ENCODE peak calls at places on chromosomes 11 and 22, in eight cellular contexts. H is HT-29; Z is ovary; U is RWPE1; D is stimulated activated naive CD8-positive, alpha-beta T cell treated with anti-CD3 and anti-CD28 coated beads, Interleukin-15, Interleukin-2, amounts not matched to agents 100 U/mL and 50 U/mL, for 24 hours; B is HEK293T; Q is astrocyte of the spinal cord; R is NCI-H1092. J is an unnamed sample.

GRCh38 chr11:27875480-27876208 is 175.4 kb upstream of the BDNF start:
- DNase-seq in U (peak; percentile 23), D (no peak), H (no peak), Q (no peak), Z (no peak), B (no peak), R (no peak), J (no peak)

GRCh38 chr22:19577422-19577966 is 53.3 kb upstream of the CLDN5 start:
- DNase-seq in D (no peak), Q (no peak), H (no peak), U (no peak), Z (no peak), R (no peak), B (no peak), J (no peak)

GRCh38 chr22:19176732-19177131 is 1.8 kb downstream of the SLC25A1 start:
- DNase-seq in R (no peak), D (no peak), Z (no peak), H (no peak), B (no peak), U (no peak), Q (no peak), J (no peak)

GRCh38 chr11:115377882-115378296 is 126.3 kb downstream of the CADM1 start:
- DNase-seq in Z (no peak), D (no peak), R (no peak), H (no peak), Q (no peak), B (no peak), U (no peak), J (no peak)

GRCh38 chr11:65546217-65546958 is 11.8 kb downstream of the LTBP3 start:
- DNase-seq in B (peak; percentile 94), H (peak; percentile 95), U (peak; percentile 92), Q (no peak), Z (peak; percentile 60), R (peak; percentile 84), D (peak; percentile 99), J (peak; percentile 81)

GRCh38 chr11:995752-996420 is 40.6 kb downstream of the MUC6 start:
- DNase-seq in B (no peak), Z (no peak), R (no peak), H (peak; percentile 29), D (no peak), U (no peak), Q (peak; percentile 20), J (peak; percentile 96)

GRCh38 chr11:74185285-74185684 is 14.2 kb downstream of the PPME1 start:
- DNase-seq in H (no peak), Q (no peak), B (no peak), U (no peak), R (no peak), D (no peak), Z (no peak), J (no peak)

GRCh38 chr22:27296091-27296675 is 505.4 kb downstream of the MN1 start:
- DNase-seq in R (no peak), Z (no peak), D (no peak), B (no peak), U (no peak), Q (no peak), H (no peak), J (no peak)

J was measured in NCI-H2171 treated with DMSO at 0.1 percent for 48 hours.